ENCODE peak calls at places on chromosome 6, in five cellular contexts. M is hepatocyte, Z is cardiac muscle cell, G is astrocyte, X is lower leg skin. V is an unnamed sample.

GRCh38 chr6:55941713-55942112 is 66.3 kb upstream of the BMP5 start:
- DNase-seq in M (no peak), Z (peak; percentile 22), G (no peak), X (no peak), V (no peak)

GRCh38 chr6:154249499-154250298 is 106.9 kb downstream of the IPCEF1 start:
- DNase-seq in M (no peak), Z (no peak), G (no peak), X (no peak), V (no peak)

GRCh38 chr6:391559-392440 is at the start of gene IRF4:
- DNase-seq in M (no peak), Z (no peak), G (no peak), X (no peak), V (no peak)

GRCh38 chr6:3227363-3228045 is at the start of gene TUBB2B:
- DNase-seq in M (peak; percentile 90), Z (no peak), G (peak; percentile 42), X (no peak), V (peak; percentile 95)

GRCh38 chr6:82783587-82784253 is 281.9 kb downstream of the UBE3D start:
- DNase-seq in M (no peak), Z (no peak), G (no peak), X (no peak), V (no peak)

GRCh38 chr6:41367700-41368099 is 32.3 kb downstream of the NCR2 start:
- DNase-seq in M (peak; percentile 87), Z (peak; percentile 67), G (peak; percentile 29), X (no peak), V (peak; percentile 70)

GRCh38 chr6:143027058-143027457 is 33.6 kb upstream of the AIG1 start:
- DNase-seq in M (peak; percentile 20), Z (peak; percentile 56), G (no peak), X (no peak), V (peak; percentile 15)

GRCh38 chr6:166540631-166541331 is 45.7 kb downstream of the RAMACL start:
- DNase-seq in M (no peak), Z (no peak), G (peak; percentile 33), X (no peak), V (no peak)

GRCh38 chr6:52576392-52577021 is 353 bp downstream of the TRAM2 start:
- DNase-seq in M (peak; percentile 88), Z (peak; percentile 83), G (peak; percentile 72), X (peak; percentile 49), V (peak; percentile 74)

GRCh38 chr6:112396221-112396620 is 49.1 kb downstream of the RFPL4B start:
- DNase-seq in M (peak; percentile 9), Z (no peak), G (no peak), X (no peak), V (no peak)

GRCh38 chr6:82955841-82956240 is 109.8 kb downstream of the UBE3D start:
- DNase-seq in M (no peak), Z (no peak), G (peak; percentile 88), X (no peak), V (no peak)

GRCh38 chr6:72589096-72589495 is 32.8 kb upstream of the KCNQ5 start:
- DNase-seq in M (no peak), Z (peak; percentile 36), G (peak; percentile 23), X (no peak), V (no peak)

GRCh38 chr6:7590918-7591302 is 912 bp downstream of the SNRNP48 start:
- DNase-seq in M (peak; percentile 28), Z (no peak), G (no peak), X (no peak), V (no peak)

GRCh38 chr6:7589949-7590917 is at the start of gene SNRNP48:
- DNase-seq in M (peak; percentile 98), Z (peak; percentile 95), G (peak; percentile 76), X (peak; percentile 96), V (peak; percentile 95)

GRCh38 chr6:7591770-7592169 is 1.8 kb downstream of the SNRNP48 start:
- DNase-seq in M (no peak), Z (no peak), G (no peak), X (no peak), V (no peak)

GRCh38 chr6:7587631-7588100 is 2.3 kb upstream of the SNRNP48 start:
- DNase-seq in M (peak; percentile 63), Z (peak; percentile 19), G (peak; percentile 34), X (no peak), V (no peak)

DNA sequence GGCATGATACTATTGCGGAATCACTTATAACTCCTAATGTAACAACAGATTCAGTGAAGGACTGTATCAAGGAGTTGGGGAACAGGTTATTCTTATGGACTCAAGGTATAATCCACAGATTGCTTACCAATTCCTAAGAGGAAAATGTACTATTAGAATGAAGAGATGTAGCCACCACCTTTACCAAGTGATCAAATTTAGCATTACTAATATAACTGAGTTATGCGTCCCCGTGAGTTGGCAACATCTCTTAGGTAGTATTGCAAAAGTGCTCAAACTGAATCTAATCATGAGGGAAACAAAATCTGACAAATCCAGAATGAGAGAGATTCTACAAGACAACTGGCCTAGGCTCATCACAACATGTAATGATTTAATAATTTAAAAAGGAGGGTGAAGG is 777 bp upstream of the SNRNP48 start:
- DNase-seq in M (no peak), Z (no peak), G (no peak), X (no peak), V (no peak)
- H3K4me3 ChIP-seq in M (no peak overlapping the region), Z (no peak overlapping the region), G (no peak overlapping the region), X (no peak overlapping the region), V (no peak overlapping the region)

GRCh38 chr6:117481926-117482239 is 591 bp upstream of the DCBLD1 start:
- DNase-seq in M (no peak), Z (no peak), G (no peak), X (no peak), V (no peak)

GRCh38 chr6:117480651-117481050 is 1.8 kb upstream of the DCBLD1 start:
- DNase-seq in M (no peak), Z (no peak), G (no peak), X (no peak), V (no peak)

GRCh38 chr6:117483004-117483644 is 650 bp downstream of the DCBLD1 start:
- DNase-seq in M (peak; percentile 79), Z (peak; percentile 63), G (no peak), X (peak; percentile 23), V (peak; percentile 69)

GRCh38 chr6:117482240-117483003 is at the start of gene DCBLD1:
- DNase-seq in M (peak; percentile 90), Z (peak; percentile 82), G (peak; percentile 58), X (peak; percentile 41), V (peak; percentile 83)

DNA sequence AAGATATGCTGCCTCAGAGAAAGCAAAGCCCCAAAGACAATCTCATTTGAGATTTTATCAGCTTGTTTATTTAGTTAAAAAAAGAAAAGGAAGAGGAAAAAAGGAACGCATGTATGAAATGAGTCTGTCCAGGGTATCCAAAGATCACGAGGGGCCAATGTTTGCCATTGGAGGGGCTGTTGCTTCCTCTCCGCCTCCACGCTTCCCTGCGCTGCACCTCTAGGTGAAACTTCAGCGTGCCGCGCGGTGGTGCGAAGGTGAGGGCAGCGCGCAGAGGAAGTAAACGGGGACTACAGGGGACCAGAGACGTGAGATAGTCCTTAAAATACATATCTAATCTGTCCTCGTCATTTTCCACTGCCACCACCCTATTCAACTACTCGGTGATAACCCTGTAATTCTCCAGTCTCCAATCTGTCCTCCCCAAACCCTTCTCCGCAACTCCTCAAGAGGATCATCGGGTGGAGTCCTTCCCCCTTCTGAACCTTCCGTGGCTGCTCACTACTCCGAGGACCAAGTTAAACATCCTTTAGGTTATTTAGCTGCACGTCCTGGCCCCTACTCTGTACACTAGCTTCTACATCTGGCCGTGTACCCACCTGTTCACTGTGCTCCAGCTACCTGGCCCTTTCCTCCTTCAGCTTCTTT is 1.1 kb upstream of the DCBLD1 start:
- DNase-seq in M (peak; percentile 47), Z (no peak), G (no peak), X (no peak), V (no peak)
- H3K4me3 ChIP-seq in M (peak overlapping the region; percentile 93), Z (no peak overlapping the region), G (no peak overlapping the region), X (no peak overlapping the region), V (no peak overlapping the region)

GRCh38 chr6:130262008-130262407 is 39.3 kb upstream of the SAMD3 start:
- DNase-seq in M (no peak), Z (no peak), G (no peak), X (no peak), V (no peak)

GRCh38 chr6:130259557-130259956 is 36.8 kb upstream of the SAMD3 start:
- DNase-seq in M (no peak), Z (no peak), G (no peak), X (no peak), V (no peak)

GRCh38 chr6:130259140-130259539 is 36.4 kb upstream of the SAMD3 start:
- DNase-seq in M (no peak), Z (no peak), G (no peak), X (no peak), V (no peak)
- H3K4me3 ChIP-seq in M (no peak overlapping the region), Z (no peak overlapping the region), G (no peak overlapping the region), X (no peak overlapping the region), V (no peak overlapping the region)

GRCh38 chr6:159982726-159983506 is 14.0 kb downstream of the IGF2R start:
- DNase-seq in M (no peak), Z (peak; percentile 88), G (no peak), X (no peak), V (no peak)
- H3K4me3 ChIP-seq in M (no peak overlapping the region), Z (no peak overlapping the region), G (no peak overlapping the region), X (no peak overlapping the region), V (no peak overlapping the region)

DNA sequence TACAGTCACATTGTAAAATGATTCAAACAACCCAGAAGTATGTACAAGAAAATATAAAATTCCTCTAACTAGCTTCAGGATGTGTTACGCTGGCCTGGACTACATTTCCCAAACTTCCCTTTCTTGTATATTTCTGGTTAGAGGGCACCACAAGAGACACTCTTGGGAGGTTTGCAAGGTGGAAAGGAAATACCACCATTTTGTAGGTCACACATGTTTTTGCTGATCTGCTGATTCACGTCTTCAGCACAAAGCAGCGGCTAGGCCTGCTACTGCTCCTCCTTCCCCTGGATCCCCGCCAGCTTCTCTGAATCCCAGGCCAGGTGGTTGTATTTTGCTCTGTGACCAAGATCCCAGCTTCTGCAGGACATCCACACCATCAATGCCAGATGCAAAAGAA is 104.2 kb downstream of the AGPAT4 start:
- DNase-seq in M (peak; percentile 37), Z (peak; percentile 52), G (peak; percentile 75), X (no peak), V (peak; percentile 82)
- H3K4me3 ChIP-seq in M (no peak overlapping the region), Z (no peak overlapping the region), G (no peak overlapping the region), X (no peak overlapping the region), V (no peak overlapping the region)

GRCh38 chr6:137001977-137002302 is 42.8 kb downstream of the IL20RA start:
- DNase-seq in M (no peak), Z (no peak), G (no peak), X (no peak), V (no peak)
- H3K4me3 ChIP-seq in M (no peak overlapping the region), Z (no peak overlapping the region), G (no peak overlapping the region), X (no peak overlapping the region), V (no peak overlapping the region)

DNA sequence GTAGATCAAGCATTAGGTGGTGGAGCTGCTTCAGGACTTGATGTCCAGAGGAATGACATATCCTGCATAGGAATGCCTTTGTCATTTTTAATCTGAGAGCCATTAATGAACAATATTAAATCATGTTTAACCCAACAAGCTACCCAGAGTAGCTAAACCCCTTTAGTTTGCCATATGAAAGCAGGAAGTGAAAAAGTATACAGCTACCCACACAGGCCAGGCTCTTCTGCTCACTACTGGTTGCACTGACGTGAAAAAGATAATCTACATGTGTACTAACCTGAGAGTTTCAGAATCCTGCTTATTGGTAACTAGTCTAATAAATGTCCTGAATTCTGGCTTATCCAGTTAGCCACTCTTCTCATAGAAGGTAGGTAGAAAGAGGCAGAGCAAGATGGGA is 19.9 kb downstream of the GLYATL3 start:
- DNase-seq in M (no peak), Z (no peak), G (no peak), X (no peak), V (no peak)
- H3K4me3 ChIP-seq in M (no peak overlapping the region), Z (no peak overlapping the region), G (no peak overlapping the region), X (no peak overlapping the region), V (no peak overlapping the region)

GRCh38 chr6:127458190-127458589 is 999 bp downstream of the KIAA0408 start:
- DNase-seq in M (no peak), Z (no peak), G (no peak), X (no peak), V (no peak)
- H3K4me3 ChIP-seq in M (no peak overlapping the region), Z (no peak overlapping the region), G (no peak overlapping the region), X (no peak overlapping the region), V (no peak overlapping the region)

V was measured in BE2C.